ENCODE peak calls at places on chromosomes 5 and 9, in eight cellular contexts. One of them, this sample, is unnamed.
A peak's percentile ranks its signal among the peaks of the same experiment; 100 is the strongest.

GRCh38 chr9:101028346-101029299 is at the start of gene PLPPR1:
- DNase-seq in ovary: peak; percentile 31
- DNase-seq in Caco-2: peak; percentile 81
- DNase-seq in upper lobe of right lung: peak; percentile 88
- DNase-seq in brain microvascular endothelial cell: peak; percentile 37
- DNase-seq in WERI-Rb-1: peak; percentile 98
- DNase-seq in neural progenitor cell: peak; percentile 95
- DNase-seq in CD8-positive, alpha-beta T cell: no peak
- DNase-seq in this sample: peak; percentile 55

GRCh38 chr9:16510506-16510905 is 360.0 kb downstream of the BNC2 start:
- DNase-seq in ovary: no peak
- DNase-seq in Caco-2: no peak
- DNase-seq in upper lobe of right lung: no peak
- DNase-seq in brain microvascular endothelial cell: no peak
- DNase-seq in WERI-Rb-1: no peak
- DNase-seq in neural progenitor cell: no peak
- DNase-seq in CD8-positive, alpha-beta T cell: no peak
- DNase-seq in this sample: no peak

GRCh38 chr5:39177629-39177959 is 41.8 kb downstream of the FYB1 start:
- DNase-seq in ovary: no peak
- DNase-seq in Caco-2: no peak
- DNase-seq in upper lobe of right lung: no peak
- DNase-seq in brain microvascular endothelial cell: no peak
- DNase-seq in WERI-Rb-1: no peak
- DNase-seq in neural progenitor cell: no peak
- DNase-seq in CD8-positive, alpha-beta T cell: no peak
- DNase-seq in this sample: no peak

GRCh38 chr5:43066231-43066798 is 26.2 kb upstream of the ANXA2R start:
- DNase-seq in ovary: peak; percentile 85
- DNase-seq in Caco-2: peak; percentile 64
- DNase-seq in upper lobe of right lung: peak; percentile 90
- DNase-seq in brain microvascular endothelial cell: peak; percentile 47
- DNase-seq in WERI-Rb-1: peak; percentile 57
- DNase-seq in neural progenitor cell: peak; percentile 91
- DNase-seq in CD8-positive, alpha-beta T cell: peak; percentile 89
- DNase-seq in this sample: peak; percentile 74

GRCh38 chr9:90299963-90300362 is 342.7 kb downstream of the DIRAS2 start:
- DNase-seq in ovary: no peak
- DNase-seq in Caco-2: no peak
- DNase-seq in upper lobe of right lung: no peak
- DNase-seq in brain microvascular endothelial cell: no peak
- DNase-seq in WERI-Rb-1: peak; percentile 45
- DNase-seq in neural progenitor cell: peak; percentile 9
- DNase-seq in CD8-positive, alpha-beta T cell: no peak
- DNase-seq in this sample: no peak

GRCh38 chr9:24245988-24246387 is 299.7 kb downstream of the IZUMO3 start:
- DNase-seq in ovary: no peak
- DNase-seq in Caco-2: no peak
- DNase-seq in upper lobe of right lung: no peak
- DNase-seq in brain microvascular endothelial cell: peak; percentile 2
- DNase-seq in WERI-Rb-1: peak; percentile 8
- DNase-seq in neural progenitor cell: peak; percentile 35
- DNase-seq in CD8-positive, alpha-beta T cell: no peak
- DNase-seq in this sample: no peak

GRCh38 chr5:60339691-60340191 is 360.2 kb downstream of the DEPDC1B start:
- DNase-seq in ovary: no peak
- DNase-seq in Caco-2: no peak
- DNase-seq in upper lobe of right lung: no peak
- DNase-seq in brain microvascular endothelial cell: no peak
- DNase-seq in WERI-Rb-1: no peak
- DNase-seq in neural progenitor cell: no peak
- DNase-seq in CD8-positive, alpha-beta T cell: no peak
- DNase-seq in this sample: no peak

GRCh38 chr9:12785251-12785880 is 10.5 kb downstream of the LURAP1L start:
- DNase-seq in ovary: no peak
- DNase-seq in Caco-2: no peak
- DNase-seq in upper lobe of right lung: peak; percentile 68
- DNase-seq in brain microvascular endothelial cell: peak; percentile 24
- DNase-seq in WERI-Rb-1: no peak
- DNase-seq in neural progenitor cell: no peak
- DNase-seq in CD8-positive, alpha-beta T cell: no peak
- DNase-seq in this sample: no peak

GRCh38 chr5:103511554-103511885 is 51.1 kb downstream of the NUDT12 start:
- DNase-seq in ovary: no peak
- DNase-seq in Caco-2: no peak
- DNase-seq in upper lobe of right lung: no peak
- DNase-seq in brain microvascular endothelial cell: no peak
- DNase-seq in WERI-Rb-1: no peak
- DNase-seq in neural progenitor cell: no peak
- DNase-seq in CD8-positive, alpha-beta T cell: no peak
- DNase-seq in this sample: no peak

GRCh38 chr5:72141440-72142271 is 34.4 kb downstream of the MAP1B start:
- DNase-seq in ovary: peak; percentile 60
- DNase-seq in Caco-2: no peak
- DNase-seq in upper lobe of right lung: no peak
- DNase-seq in brain microvascular endothelial cell: peak; percentile 87
- DNase-seq in WERI-Rb-1: no peak
- DNase-seq in neural progenitor cell: no peak
- DNase-seq in CD8-positive, alpha-beta T cell: no peak
- DNase-seq in this sample: peak; percentile 34

GRCh38 chr5:72146056-72146455 is 38.8 kb downstream of the MAP1B start:
- DNase-seq in ovary: no peak
- DNase-seq in Caco-2: no peak
- DNase-seq in upper lobe of right lung: no peak
- DNase-seq in brain microvascular endothelial cell: no peak
- DNase-seq in WERI-Rb-1: no peak
- DNase-seq in neural progenitor cell: no peak
- DNase-seq in CD8-positive, alpha-beta T cell: no peak
- DNase-seq in this sample: no peak

GRCh38 chr5:72144762-72145161 is 37.5 kb downstream of the MAP1B start:
- DNase-seq in ovary: no peak
- DNase-seq in Caco-2: no peak
- DNase-seq in upper lobe of right lung: no peak
- DNase-seq in brain microvascular endothelial cell: no peak
- DNase-seq in WERI-Rb-1: no peak
- DNase-seq in neural progenitor cell: no peak
- DNase-seq in CD8-positive, alpha-beta T cell: no peak
- DNase-seq in this sample: no peak

GRCh38 chr5:72147601-72148000 is 40.3 kb downstream of the MAP1B start:
- DNase-seq in ovary: no peak
- DNase-seq in Caco-2: no peak
- DNase-seq in upper lobe of right lung: no peak
- DNase-seq in brain microvascular endothelial cell: no peak
- DNase-seq in WERI-Rb-1: no peak
- DNase-seq in neural progenitor cell: no peak
- DNase-seq in CD8-positive, alpha-beta T cell: no peak
- DNase-seq in this sample: no peak

GRCh38 chr5:72145351-72145750 is 38.1 kb downstream of the MAP1B start:
- DNase-seq in ovary: no peak
- DNase-seq in Caco-2: no peak
- DNase-seq in upper lobe of right lung: no peak
- DNase-seq in brain microvascular endothelial cell: no peak
- DNase-seq in WERI-Rb-1: no peak
- DNase-seq in neural progenitor cell: no peak
- DNase-seq in CD8-positive, alpha-beta T cell: no peak
- DNase-seq in this sample: no peak
- H3K36me3 ChIP-seq in ovary: no peaks in the 10 kb centered on the region
- H3K36me3 ChIP-seq in Caco-2: no peaks in the 10 kb centered on the region
- H3K36me3 ChIP-seq in upper lobe of right lung: no peaks in the 10 kb centered on the region
- H3K36me3 ChIP-seq in brain microvascular endothelial cell: peaks cover 13% of the 10 kb centered on the region
- H3K36me3 ChIP-seq in WERI-Rb-1: peaks cover 84% of the 10 kb centered on the region
- H3K36me3 ChIP-seq in neural progenitor cell: no peaks in the 10 kb centered on the region
- H3K36me3 ChIP-seq in CD8-positive, alpha-beta T cell: no peaks in the 10 kb centered on the region
- H3K36me3 ChIP-seq in this sample: peaks cover 28% of the 10 kb centered on the region

GRCh38 chr5:75051217-75051751 is 1.1 kb downstream of the GCNT4 start:
- DNase-seq in ovary: no peak
- DNase-seq in Caco-2: peak; percentile 57
- DNase-seq in upper lobe of right lung: no peak
- DNase-seq in brain microvascular endothelial cell: no peak
- DNase-seq in WERI-Rb-1: no peak
- DNase-seq in neural progenitor cell: no peak
- DNase-seq in CD8-positive, alpha-beta T cell: no peak
- DNase-seq in this sample: no peak

GRCh38 chr5:75052461-75053285 is at the start of gene GCNT4:
- DNase-seq in ovary: peak; percentile 74
- DNase-seq in Caco-2: peak; percentile 42
- DNase-seq in upper lobe of right lung: peak; percentile 84
- DNase-seq in brain microvascular endothelial cell: no peak
- DNase-seq in WERI-Rb-1: peak; percentile 41
- DNase-seq in neural progenitor cell: peak; percentile 79
- DNase-seq in CD8-positive, alpha-beta T cell: peak; percentile 80
- DNase-seq in this sample: peak; percentile 26

GRCh38 chr5:75054110-75054930 is 2.0 kb upstream of the GCNT4 start:
- DNase-seq in ovary: peak; percentile 62
- DNase-seq in Caco-2: peak; percentile 53
- DNase-seq in upper lobe of right lung: peak; percentile 70
- DNase-seq in brain microvascular endothelial cell: peak; percentile 27
- DNase-seq in WERI-Rb-1: no peak
- DNase-seq in neural progenitor cell: peak; percentile 72
- DNase-seq in CD8-positive, alpha-beta T cell: no peak
- DNase-seq in this sample: no peak

GRCh38 chr5:75055727-75056144 is 3.4 kb upstream of the GCNT4 start:
- DNase-seq in ovary: no peak
- DNase-seq in Caco-2: no peak
- DNase-seq in upper lobe of right lung: no peak
- DNase-seq in brain microvascular endothelial cell: peak; percentile 27
- DNase-seq in WERI-Rb-1: no peak
- DNase-seq in neural progenitor cell: peak; percentile 41
- DNase-seq in CD8-positive, alpha-beta T cell: no peak
- DNase-seq in this sample: no peak

GRCh38 chr5:75053286-75054109 is 1.1 kb upstream of the GCNT4 start:
- DNase-seq in ovary: peak; percentile 75
- DNase-seq in Caco-2: peak; percentile 68
- DNase-seq in upper lobe of right lung: peak; percentile 83
- DNase-seq in brain microvascular endothelial cell: peak; percentile 69
- DNase-seq in WERI-Rb-1: peak; percentile 50
- DNase-seq in neural progenitor cell: peak; percentile 80
- DNase-seq in CD8-positive, alpha-beta T cell: peak; percentile 76
- DNase-seq in this sample: peak; percentile 30
- TF ChIP-seq CTCF in ovary: no peak
- TF ChIP-seq CTCF in Caco-2: peak; percentile 17
- TF ChIP-seq CTCF in upper lobe of right lung: peak; percentile 10
- TF ChIP-seq CTCF in brain microvascular endothelial cell: peak; percentile 18
- TF ChIP-seq CTCF in WERI-Rb-1: peak; percentile 2
- TF ChIP-seq CTCF in neural progenitor cell: peak; percentile 15
- TF ChIP-seq CTCF in CD8-positive, alpha-beta T cell: peak; percentile 5
- TF ChIP-seq CTCF in this sample: no peak

GRCh38 chr5:146751781-146752401 is 126.7 kb downstream of the PPP2R2B start:
- DNase-seq in ovary: no peak
- DNase-seq in Caco-2: no peak
- DNase-seq in upper lobe of right lung: no peak
- DNase-seq in brain microvascular endothelial cell: no peak
- DNase-seq in WERI-Rb-1: no peak
- DNase-seq in neural progenitor cell: no peak
- DNase-seq in CD8-positive, alpha-beta T cell: peak; percentile 78
- DNase-seq in this sample: no peak
- H3K4me3 ChIP-seq in ovary: no peak overlapping the region
- H3K4me3 ChIP-seq in Caco-2: no peak overlapping the region
- H3K4me3 ChIP-seq in upper lobe of right lung: no peak overlapping the region
- H3K4me3 ChIP-seq in brain microvascular endothelial cell: no peak overlapping the region
- H3K4me3 ChIP-seq in WERI-Rb-1: no peak overlapping the region
- H3K4me3 ChIP-seq in neural progenitor cell: no peak overlapping the region
- H3K4me3 ChIP-seq in CD8-positive, alpha-beta T cell: peak overlapping the region; percentile 25
- H3K4me3 ChIP-seq in this sample: no peak overlapping the region

GRCh38 chr5:100797863-100798262 is 105.2 kb downstream of the ST8SIA4 start:
- DNase-seq in ovary: no peak
- DNase-seq in Caco-2: no peak
- DNase-seq in upper lobe of right lung: no peak
- DNase-seq in brain microvascular endothelial cell: peak; percentile 57
- DNase-seq in WERI-Rb-1: no peak
- DNase-seq in neural progenitor cell: no peak
- DNase-seq in CD8-positive, alpha-beta T cell: no peak
- DNase-seq in this sample: no peak
- H3K36me3 ChIP-seq in ovary: no peaks in the 10 kb centered on the region
- H3K36me3 ChIP-seq in Caco-2: no peaks in the 10 kb centered on the region
- H3K36me3 ChIP-seq in upper lobe of right lung: no peaks in the 10 kb centered on the region
- H3K36me3 ChIP-seq in brain microvascular endothelial cell: no peaks in the 10 kb centered on the region
- H3K36me3 ChIP-seq in WERI-Rb-1: no peaks in the 10 kb centered on the region
- H3K36me3 ChIP-seq in neural progenitor cell: no peaks in the 10 kb centered on the region
- H3K36me3 ChIP-seq in CD8-positive, alpha-beta T cell: no peaks in the 10 kb centered on the region
- H3K36me3 ChIP-seq in this sample: no peaks in the 10 kb centered on the region